ENCODE peak calls at places on chromosomes 16 and 17, in five cellular contexts. G is NCI-H460; Y is activated effector memory CD4-positive, alpha-beta T cell treated with anti-CD3 and anti-CD28 coated beads, Interleukin-2, amount 50 U/mL, for 16 hours; Q is activated CD4-positive, CD25-positive, alpha-beta regulatory T cell; O is frontal cortex. A is an unnamed sample.

GRCh38 chr17:15364615-15365014 is 23.2 kb upstream of the TEKT3 start:
- DNase-seq in Y (no peak), Q (no peak), G (no peak), O (no peak), A (no peak)

GRCh38 chr17:9475259-9475658 is 100.4 kb downstream of the STX8 start:
- DNase-seq in G (no peak), Q (no peak), Y (no peak), O (peak), A (peak)

GRCh38 chr17:7220593-7221280 is 999 bp downstream of the ACADVL start:
- DNase-seq in O (no peak), Y (peak), Q (peak), G (peak), A (no peak)

GRCh38 chr16:797120-797420 is 3.5 kb downstream of the GNG13 start:
- DNase-seq in O (no peak), Q (no peak), G (no peak), Y (no peak), A (no peak)

GRCh38 chr17:16952401-16952800 is 19.5 kb downstream of the TNFRSF13B start:
- DNase-seq in O (no peak), Y (no peak), G (no peak), Q (no peak), A (no peak)

GRCh38 chr16:30941600-30942420 is 7.1 kb upstream of the ORAI3 start:
- DNase-seq in Q (peak), G (peak), O (peak), Y (peak), A (peak)

GRCh38 chr17:13725286-13725990 is 123.7 kb upstream of the HS3ST3A1 start:
- DNase-seq in G (no peak), O (no peak), Y (no peak), Q (no peak), A (no peak)

GRCh38 chr16:70715860-70716357 is 30.1 kb upstream of the MTSS2 start:
- DNase-seq in O (no peak), Y (no peak), G (no peak), Q (no peak), A (no peak)

GRCh38 chr16:11256657-11257130 is 690 bp upstream of the SOCS1 start:
- DNase-seq in G (peak), Y (peak), Q (peak), O (peak), A (peak)

GRCh38 chr16:9372934-9373890 is 281.8 kb downstream of the HAPSTR1 start:
- DNase-seq in Q (no peak), O (no peak), G (no peak), Y (no peak), A (no peak)

A was measured in hypothalamus.